ENCODE peak calls at places on chromosomes 7 and 10, in four cellular contexts. T, V, Q and N are unnamed samples.

GRCh38 chr7:54841772-54842707 is 83.0 kb upstream of the SEC61G start:
- DNase-seq in T (peak), V (peak), Q (no peak), N (no peak)

GRCh38 chr10:43035785-43036184 is 41.1 kb upstream of the RET start:
- DNase-seq in T (no peak), V (no peak), Q (no peak), N (no peak)

GRCh38 chr10:12419279-12419847 is 70.0 kb downstream of the CAMK1D start:
- DNase-seq in T (peak), V (peak), Q (peak), N (no peak)

GRCh38 chr10:26085549-26085948 is 131.0 kb upstream of the GAD2 start:
- DNase-seq in T (no peak), V (no peak), Q (no peak), N (no peak)

GRCh38 chr7:87220734-87221215 is 1.2 kb upstream of the TMEM243 start:
- DNase-seq in T (no peak), V (peak), Q (no peak), N (no peak)

GRCh38 chr10:93945814-93946213 is 47.9 kb upstream of the PLCE1 start:
- DNase-seq in T (no peak), V (no peak), Q (no peak), N (no peak)

GRCh38 chr10:122279725-122280141 is 8.6 kb downstream of the BTBD16 start:
- DNase-seq in T (no peak), V (peak), Q (no peak), N (no peak)

GRCh38 chr7:47940482-47941001 is 7.7 kb downstream of the PKD1L1 start:
- DNase-seq in T (peak), V (no peak), Q (no peak), N (no peak)

GRCh38 chr7:618539-619355 is 99.1 kb upstream of the PDGFA start:
- DNase-seq in T (no peak), V (peak), Q (no peak), N (no peak)

GRCh38 chr7:131104611-131105293 is 222.9 kb upstream of the MKLN1 start:
- DNase-seq in T (no peak), V (peak), Q (no peak), N (no peak)

GRCh38 chr10:51743146-51743545 is 43.8 kb upstream of the CSTF2T start:
- DNase-seq in T (no peak), V (no peak), Q (no peak), N (no peak)

GRCh38 chr10:89426230-89426868 is 12.0 kb downstream of the IFIT5 start:
- DNase-seq in T (peak), V (peak), Q (peak), N (peak)

GRCh38 chr10:1070939-1071338 is 14.8 kb downstream of the WDR37 start:
- DNase-seq in T (no peak), V (no peak), Q (no peak), N (no peak)

GRCh38 chr10:30093303-30093967 is 34.0 kb upstream of the JCAD start:
- DNase-seq in T (no peak), V (no peak), Q (no peak), N (no peak)

GRCh38 chr7:44979481-44980392 is 922 bp upstream of the MYO1G start:
- DNase-seq in T (no peak), V (peak), Q (no peak), N (peak)

GRCh38 chr7:2920956-2921708 is 77.0 kb upstream of the GNA12 start:
- DNase-seq in T (no peak), V (no peak), Q (no peak), N (no peak)

GRCh38 chr10:101485681-101486554 is 102.1 kb downstream of the POLL start:
- DNase-seq in T (no peak), V (no peak), Q (no peak), N (no peak)

GRCh38 chr7:157116762-157117161 is 22.0 kb upstream of the UBE3C start:
- DNase-seq in T (no peak), V (no peak), Q (no peak), N (no peak)

GRCh38 chr10:99427566-99428150 is 2.8 kb downstream of the GOT1 start:
- DNase-seq in T (no peak), V (peak), Q (no peak), N (no peak)

GRCh38 chr7:139887895-139888518 is 58.9 kb downstream of the TBXAS1 start:
- DNase-seq in T (no peak), V (no peak), Q (no peak), N (no peak)

GRCh38 chr7:142711722-142712616 is 37.3 kb upstream of the PRSS1 start:
- DNase-seq in T (no peak), V (peak), Q (no peak), N (peak)

GRCh38 chr10:133459454-133460207 is 5.9 kb downstream of the SCART1 start:
- DNase-seq in T (no peak), V (no peak), Q (no peak), N (no peak)

GRCh38 chr10:6504296-6504695 is 75.8 kb downstream of the PRKCQ start:
- DNase-seq in T (no peak), V (peak), Q (no peak), N (no peak)

GRCh38 chr10:101226888-101227736 is 2.2 kb downstream of the LBX1 start:
- DNase-seq in T (no peak), V (no peak), Q (no peak), N (peak)

GRCh38 chr10:81873932-81874816 is 820 bp upstream of the NRG3 start:
- DNase-seq in T (no peak), V (peak), Q (no peak), N (peak)

GRCh38 chr7:122790558-122790957 is 87.8 kb upstream of the RNF148 start:
- DNase-seq in T (no peak), V (no peak), Q (no peak), N (no peak)

GRCh38 chr10:89122431-89123066 is 84.6 kb downstream of the CH25H start:
- DNase-seq in T (no peak), V (no peak), Q (no peak), N (no peak)

GRCh38 chr7:23533160-23533559 is 1.4 kb upstream of the TRA2A start:
- DNase-seq in T (no peak), V (no peak), Q (no peak), N (no peak)
- TF ChIP-seq CTCF in T (no peak), V (no peak), Q (no peak), N (no peak)

GRCh38 chr10:22805304-22805703 is 90.9 kb upstream of the PIP4K2A start:
- DNase-seq in T (no peak), V (no peak), Q (peak), N (no peak)
- TF ChIP-seq CTCF in T (peak), V (no peak), Q (no peak), N (no peak)

GRCh38 chr7:22572292-22572691 is 72.3 kb upstream of the STEAP1B start:
- DNase-seq in T (no peak), V (no peak), Q (no peak), N (no peak)

GRCh38 chr7:22569586-22570321 is 69.8 kb upstream of the STEAP1B start:
- DNase-seq in T (no peak), V (peak), Q (no peak), N (no peak)

GRCh38 chr7:22574756-22575517 is 74.9 kb upstream of the STEAP1B start:
- DNase-seq in T (no peak), V (no peak), Q (no peak), N (no peak)

GRCh38 chr7:22571776-22572175 is 71.8 kb upstream of the STEAP1B start:
- DNase-seq in T (no peak), V (no peak), Q (no peak), N (no peak)

GRCh38 chr7:22572937-22573336 is 72.9 kb upstream of the STEAP1B start:
- DNase-seq in T (peak), V (no peak), Q (no peak), N (no peak)
- TF ChIP-seq CTCF in T (no peak), V (no peak), Q (no peak), N (no peak)

GRCh38 chr7:25101817-25102216 is 23.2 kb downstream of the CYCS start:
- DNase-seq in T (no peak), V (no peak), Q (no peak), N (no peak)

GRCh38 chr7:25105911-25106310 is 19.1 kb downstream of the CYCS start:
- DNase-seq in T (no peak), V (no peak), Q (no peak), N (no peak)

GRCh38 chr7:25098096-25099046 is 26.7 kb downstream of the CYCS start:
- DNase-seq in T (peak), V (peak), Q (peak), N (peak)

GRCh38 chr7:25103766-25104165 is 21.3 kb downstream of the CYCS start:
- DNase-seq in T (no peak), V (no peak), Q (no peak), N (no peak)
- TF ChIP-seq CTCF in T (no peak), V (no peak), Q (no peak), N (no peak)

GRCh38 chr7:81430761-81431160 is 339.1 kb downstream of the HGF start:
- DNase-seq in T (no peak), V (no peak), Q (no peak), N (no peak)

GRCh38 chr7:81433196-81433595 is 336.7 kb downstream of the HGF start:
- DNase-seq in T (no peak), V (no peak), Q (no peak), N (no peak)

GRCh38 chr7:81433692-81434331 is 336.0 kb downstream of the HGF start:
- DNase-seq in T (no peak), V (no peak), Q (no peak), N (no peak)

GRCh38 chr7:81430150-81430549 is 339.7 kb downstream of the HGF start:
- DNase-seq in T (no peak), V (no peak), Q (no peak), N (no peak)
- TF ChIP-seq CTCF in T (no peak), V (no peak), Q (no peak), N (no peak)

DNA sequence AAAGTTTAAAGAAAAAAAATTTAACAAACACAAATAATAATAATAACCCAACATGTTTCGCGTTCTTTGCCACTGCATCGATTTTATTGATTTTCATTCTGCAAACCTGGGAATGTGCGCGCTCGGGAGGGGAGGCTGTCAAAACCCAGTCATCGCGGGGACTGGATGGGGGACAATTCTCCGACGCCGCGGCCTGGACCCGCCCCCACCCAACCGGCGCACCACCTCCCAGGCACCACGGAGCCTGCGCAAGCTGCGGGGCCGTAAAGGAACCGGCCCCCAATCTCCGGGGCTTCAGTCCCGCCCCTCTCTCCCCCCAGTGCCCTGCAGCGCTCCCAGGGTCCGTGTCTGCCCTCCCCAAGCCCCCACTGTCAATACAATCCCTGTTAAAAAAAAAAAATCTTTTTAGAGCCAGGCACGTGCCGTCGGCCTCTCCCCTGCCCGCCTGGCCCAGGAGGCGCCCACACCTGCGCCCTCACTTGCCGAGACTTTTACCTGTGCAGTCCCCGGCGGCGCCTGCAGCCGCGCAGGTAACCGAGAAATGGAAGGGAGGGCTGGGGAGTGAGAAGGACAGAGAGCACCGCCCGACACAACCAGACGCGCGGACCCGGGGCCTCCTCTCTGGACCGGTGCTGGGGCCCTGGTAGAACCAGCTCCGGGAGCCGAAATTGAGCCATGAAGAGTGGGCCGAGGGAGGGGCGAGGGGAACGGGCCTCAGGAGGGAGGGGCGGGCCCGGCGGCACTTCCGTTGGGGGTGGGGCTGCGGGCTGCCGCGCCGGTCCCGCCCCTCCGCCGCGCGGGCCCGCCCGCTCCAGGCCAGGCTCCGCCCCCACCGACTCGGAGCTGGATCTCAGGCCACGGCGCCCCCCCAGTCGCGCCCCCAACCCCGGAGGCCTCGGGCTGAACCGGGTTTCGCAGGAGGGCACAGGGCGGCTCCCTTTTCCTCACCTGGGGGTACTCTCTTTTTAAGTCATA is 7.6 kb upstream of the ZNF503 start:
- DNase-seq in T (no peak), V (peak), Q (peak), N (peak)
- TF ChIP-seq CTCF in T (no peak), V (no peak), Q (no peak), N (no peak)

DNA sequence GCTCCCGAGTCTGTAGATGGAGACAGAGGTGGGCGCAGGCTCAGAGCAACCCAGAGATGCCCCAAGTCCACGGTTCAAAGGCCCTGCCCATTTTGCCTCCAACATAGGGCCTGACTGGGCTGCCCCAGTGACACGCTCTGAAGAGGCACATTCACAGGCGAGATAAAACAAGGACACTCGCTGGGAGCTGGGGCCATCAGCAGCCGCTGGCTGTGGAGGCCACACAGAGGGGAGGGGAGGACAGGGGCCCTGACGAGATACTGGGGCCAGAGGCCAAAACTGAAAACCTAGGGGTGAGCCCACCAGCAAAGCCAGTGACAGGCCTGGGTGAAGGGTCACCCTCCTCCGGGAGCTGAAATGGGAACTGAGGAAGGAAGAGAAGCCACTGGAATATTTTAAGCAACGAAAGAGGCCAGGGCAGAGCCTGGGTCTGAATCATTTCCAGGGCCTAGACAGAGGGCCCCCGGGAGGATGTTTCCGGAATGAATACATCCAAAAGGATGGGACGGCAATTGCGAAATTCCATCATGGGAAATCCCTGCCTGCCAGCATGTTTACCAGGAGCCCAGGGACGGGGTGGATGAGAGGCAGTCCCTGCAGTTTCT is 28.8 kb upstream of the HSPA12A start:
- DNase-seq in T (peak), V (no peak), Q (peak), N (no peak)
- TF ChIP-seq CTCF in T (no peak), V (no peak), Q (no peak), N (no peak)

GRCh38 chr7:99958564-99959227 is 17.1 kb downstream of the AZGP1 start:
- DNase-seq in T (no peak), V (no peak), Q (no peak), N (no peak)
- TF ChIP-seq CTCF in T (no peak), V (no peak), Q (no peak), N (no peak)

GRCh38 chr7:91789086-91789485 is 91.4 kb downstream of the MTERF1 start:
- DNase-seq in T (no peak), V (no peak), Q (no peak), N (no peak)

GRCh38 chr7:91780526-91780925 is 100.0 kb downstream of the MTERF1 start:
- DNase-seq in T (no peak), V (no peak), Q (no peak), N (no peak)

GRCh38 chr7:91787923-91788322 is 92.6 kb downstream of the MTERF1 start:
- DNase-seq in T (no peak), V (no peak), Q (no peak), N (no peak)

GRCh38 chr7:91789558-91789957 is 90.9 kb downstream of the MTERF1 start:
- DNase-seq in T (no peak), V (no peak), Q (no peak), N (no peak)

GRCh38 chr7:91784469-91784868 is 96.0 kb downstream of the MTERF1 start:
- DNase-seq in T (peak), V (no peak), Q (no peak), N (no peak)
- TF ChIP-seq CTCF in T (peak), V (peak), Q (peak), N (no peak)

DNA sequence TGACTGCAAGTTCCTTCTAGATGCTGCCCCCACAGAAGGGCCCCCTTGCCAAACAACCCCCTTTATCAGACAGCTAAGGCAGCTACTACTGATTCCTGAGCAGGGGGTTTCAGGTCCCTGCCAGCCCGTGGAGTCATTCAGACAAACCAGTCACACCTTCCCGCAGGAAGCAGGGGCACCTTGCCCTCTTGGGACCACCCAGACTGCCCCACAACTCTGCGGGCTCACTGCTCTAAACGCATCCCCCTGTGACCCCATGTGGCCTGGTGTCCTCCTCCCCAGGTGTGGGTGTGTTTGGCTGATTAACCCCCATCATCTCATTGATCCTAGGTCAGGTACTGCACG is 298.9 kb downstream of the TCERG1L start:
- DNase-seq in T (no peak), V (no peak), Q (no peak), N (no peak)
- TF ChIP-seq CTCF in T (no peak), V (no peak), Q (no peak), N (no peak)